ENCODE peak calls at places on chromosomes 3 and 15, in six cellular contexts. One of them, this sample, is unnamed.
A peak's percentile ranks its signal among the peaks of the same experiment; 100 is the strongest.

GRCh38 chr15:77075528-77075927 is 4.6 kb upstream of the TSPAN3 start:
- DNase-seq in body of pancreas: peak; percentile 18
- DNase-seq in psoas muscle: no peak
- DNase-seq in choroid plexus epithelial cell: no peak
- DNase-seq in dorsolateral prefrontal cortex: no peak
- DNase-seq in suprapubic skin: no peak
- DNase-seq in this sample: no peak

GRCh38 chr15:100762913-100763627 is 116.6 kb upstream of the ALDH1A3 start:
- DNase-seq in body of pancreas: no peak
- DNase-seq in psoas muscle: no peak
- DNase-seq in choroid plexus epithelial cell: no peak
- DNase-seq in dorsolateral prefrontal cortex: no peak
- DNase-seq in suprapubic skin: no peak
- DNase-seq in this sample: no peak

GRCh38 chr15:98000249-98001203 is 40.0 kb downstream of the ARRDC4 start:
- DNase-seq in body of pancreas: no peak
- DNase-seq in psoas muscle: no peak
- DNase-seq in choroid plexus epithelial cell: peak; percentile 5
- DNase-seq in dorsolateral prefrontal cortex: no peak
- DNase-seq in suprapubic skin: no peak
- DNase-seq in this sample: peak; percentile 12

GRCh38 chr3:117964814-117965213 is 1069.8 kb downstream of the IGSF11 start:
- DNase-seq in body of pancreas: peak; percentile 40
- DNase-seq in psoas muscle: no peak
- DNase-seq in choroid plexus epithelial cell: no peak
- DNase-seq in dorsolateral prefrontal cortex: no peak
- DNase-seq in suprapubic skin: no peak
- DNase-seq in this sample: no peak

GRCh38 chr3:41162981-41163380 is 36.3 kb upstream of the CTNNB1 start:
- DNase-seq in body of pancreas: no peak
- DNase-seq in psoas muscle: no peak
- DNase-seq in choroid plexus epithelial cell: no peak
- DNase-seq in dorsolateral prefrontal cortex: no peak
- DNase-seq in suprapubic skin: no peak
- DNase-seq in this sample: no peak

GRCh38 chr3:30343067-30343831 is 263.2 kb upstream of the TGFBR2 start:
- DNase-seq in body of pancreas: no peak
- DNase-seq in psoas muscle: no peak
- DNase-seq in choroid plexus epithelial cell: no peak
- DNase-seq in dorsolateral prefrontal cortex: no peak
- DNase-seq in suprapubic skin: no peak
- DNase-seq in this sample: no peak

GRCh38 chr15:59157398-59157797 is 49.2 kb upstream of the LDHAL6B start:
- DNase-seq in body of pancreas: no peak
- DNase-seq in psoas muscle: no peak
- DNase-seq in choroid plexus epithelial cell: no peak
- DNase-seq in dorsolateral prefrontal cortex: no peak
- DNase-seq in suprapubic skin: no peak
- DNase-seq in this sample: no peak

GRCh38 chr3:126422571-126423091 is 27.9 kb downstream of the CFAP100 start:
- DNase-seq in body of pancreas: no peak
- DNase-seq in psoas muscle: no peak
- DNase-seq in choroid plexus epithelial cell: no peak
- DNase-seq in dorsolateral prefrontal cortex: no peak
- DNase-seq in suprapubic skin: no peak
- DNase-seq in this sample: no peak

GRCh38 chr3:39025222-39025970 is 26.3 kb downstream of the SCN11A start:
- DNase-seq in body of pancreas: no peak
- DNase-seq in psoas muscle: no peak
- DNase-seq in choroid plexus epithelial cell: no peak
- DNase-seq in dorsolateral prefrontal cortex: no peak
- DNase-seq in suprapubic skin: no peak
- DNase-seq in this sample: peak; percentile 7

GRCh38 chr15:56286213-56286612 is 42.5 kb upstream of the RFX7 start:
- DNase-seq in body of pancreas: no peak
- DNase-seq in psoas muscle: no peak
- DNase-seq in choroid plexus epithelial cell: no peak
- DNase-seq in dorsolateral prefrontal cortex: no peak
- DNase-seq in suprapubic skin: no peak
- DNase-seq in this sample: no peak

GRCh38 chr3:30645077-30645476 is 38.7 kb downstream of the TGFBR2 start:
- DNase-seq in body of pancreas: no peak
- DNase-seq in psoas muscle: no peak
- DNase-seq in choroid plexus epithelial cell: no peak
- DNase-seq in dorsolateral prefrontal cortex: no peak
- DNase-seq in suprapubic skin: no peak
- DNase-seq in this sample: no peak

GRCh38 chr3:145182196-145182911 is 978.6 kb downstream of the PLOD2 start:
- DNase-seq in body of pancreas: no peak
- DNase-seq in psoas muscle: no peak
- DNase-seq in choroid plexus epithelial cell: no peak
- DNase-seq in dorsolateral prefrontal cortex: no peak
- DNase-seq in suprapubic skin: no peak
- DNase-seq in this sample: peak; percentile 48

GRCh38 chr3:189121088-189121487 is 50.7 kb upstream of the TPRG1 start:
- DNase-seq in body of pancreas: no peak
- DNase-seq in psoas muscle: no peak
- DNase-seq in choroid plexus epithelial cell: no peak
- DNase-seq in dorsolateral prefrontal cortex: no peak
- DNase-seq in suprapubic skin: no peak
- DNase-seq in this sample: no peak

GRCh38 chr3:27610800-27611199 is 111.3 kb downstream of the EOMES start:
- DNase-seq in body of pancreas: no peak
- DNase-seq in psoas muscle: no peak
- DNase-seq in choroid plexus epithelial cell: no peak
- DNase-seq in dorsolateral prefrontal cortex: no peak
- DNase-seq in suprapubic skin: no peak
- DNase-seq in this sample: no peak

GRCh38 chr15:50116477-50116876 is 2.6 kb downstream of the ATP8B4 start:
- DNase-seq in body of pancreas: peak; percentile 25
- DNase-seq in psoas muscle: no peak
- DNase-seq in choroid plexus epithelial cell: peak; percentile 41
- DNase-seq in dorsolateral prefrontal cortex: no peak
- DNase-seq in suprapubic skin: no peak
- DNase-seq in this sample: peak; percentile 39

GRCh38 chr3:128922804-128923459 is 43.5 kb downstream of the ACAD9 start:
- DNase-seq in body of pancreas: no peak
- DNase-seq in psoas muscle: no peak
- DNase-seq in choroid plexus epithelial cell: no peak
- DNase-seq in dorsolateral prefrontal cortex: no peak
- DNase-seq in suprapubic skin: peak; percentile 28
- DNase-seq in this sample: no peak

GRCh38 chr15:46555547-46555946 is 920.7 kb downstream of the SQOR start:
- DNase-seq in body of pancreas: no peak
- DNase-seq in psoas muscle: no peak
- DNase-seq in choroid plexus epithelial cell: no peak
- DNase-seq in dorsolateral prefrontal cortex: no peak
- DNase-seq in suprapubic skin: no peak
- DNase-seq in this sample: no peak

GRCh38 chr3:196563721-196564225 is 4.6 kb downstream of the WDR53 start:
- DNase-seq in body of pancreas: no peak
- DNase-seq in psoas muscle: no peak
- DNase-seq in choroid plexus epithelial cell: peak; percentile 66
- DNase-seq in dorsolateral prefrontal cortex: no peak
- DNase-seq in suprapubic skin: no peak
- DNase-seq in this sample: peak; percentile 28

GRCh38 chr15:63041982-63042878 is at the start of gene TPM1:
- DNase-seq in body of pancreas: peak; percentile 86
- DNase-seq in psoas muscle: peak; percentile 92
- DNase-seq in choroid plexus epithelial cell: peak; percentile 90
- DNase-seq in dorsolateral prefrontal cortex: peak; percentile 65
- DNase-seq in suprapubic skin: peak; percentile 87
- DNase-seq in this sample: peak; percentile 95

GRCh38 chr15:29139540-29140459 is 129.8 kb downstream of the NSMCE3 start:
- DNase-seq in body of pancreas: peak; percentile 51
- DNase-seq in psoas muscle: peak; percentile 52
- DNase-seq in choroid plexus epithelial cell: peak; percentile 63
- DNase-seq in dorsolateral prefrontal cortex: peak; percentile 48
- DNase-seq in suprapubic skin: no peak
- DNase-seq in this sample: peak; percentile 27

GRCh38 chr15:26889298-26889898 is 22.5 kb downstream of the GABRA5 start:
- DNase-seq in body of pancreas: peak; percentile 68
- DNase-seq in psoas muscle: no peak
- DNase-seq in choroid plexus epithelial cell: peak; percentile 86
- DNase-seq in dorsolateral prefrontal cortex: peak; percentile 43
- DNase-seq in suprapubic skin: no peak
- DNase-seq in this sample: peak; percentile 68

GRCh38 chr3:76365284-76365683 is 579.9 kb upstream of the ZNF717 start:
- DNase-seq in body of pancreas: no peak
- DNase-seq in psoas muscle: no peak
- DNase-seq in choroid plexus epithelial cell: peak; percentile 43
- DNase-seq in dorsolateral prefrontal cortex: no peak
- DNase-seq in suprapubic skin: no peak
- DNase-seq in this sample: no peak

GRCh38 chr3:76362643-76363042 is 577.3 kb upstream of the ZNF717 start:
- DNase-seq in body of pancreas: no peak
- DNase-seq in psoas muscle: no peak
- DNase-seq in choroid plexus epithelial cell: no peak
- DNase-seq in dorsolateral prefrontal cortex: no peak
- DNase-seq in suprapubic skin: no peak
- DNase-seq in this sample: no peak

GRCh38 chr3:76369170-76369569 is 583.8 kb upstream of the ZNF717 start:
- DNase-seq in body of pancreas: no peak
- DNase-seq in psoas muscle: no peak
- DNase-seq in choroid plexus epithelial cell: peak; percentile 82
- DNase-seq in dorsolateral prefrontal cortex: no peak
- DNase-seq in suprapubic skin: no peak
- DNase-seq in this sample: peak; percentile 21

GRCh38 chr3:76370749-76371148 is 585.4 kb upstream of the ZNF717 start:
- DNase-seq in body of pancreas: no peak
- DNase-seq in psoas muscle: no peak
- DNase-seq in choroid plexus epithelial cell: peak; percentile 34
- DNase-seq in dorsolateral prefrontal cortex: no peak
- DNase-seq in suprapubic skin: no peak
- DNase-seq in this sample: no peak

DNA sequence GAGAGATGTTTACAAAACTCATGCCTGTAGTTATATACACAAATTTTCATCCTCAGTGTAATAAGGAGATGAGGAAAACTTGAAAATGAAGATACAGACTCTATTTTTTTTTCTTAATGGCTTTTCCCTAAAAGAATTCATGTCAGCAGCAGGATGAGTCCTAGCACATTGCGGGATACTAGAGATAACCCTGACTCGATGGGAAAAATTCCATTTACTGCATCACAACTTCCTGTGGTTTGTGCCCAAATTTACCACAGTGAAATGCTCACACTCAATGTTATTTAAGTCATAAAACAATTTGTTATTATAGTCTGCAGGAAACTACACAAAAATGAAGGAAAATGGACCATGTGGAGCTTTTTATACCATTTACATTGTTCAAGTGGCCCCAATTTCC is 581.9 kb upstream of the ZNF717 start:
- DNase-seq in body of pancreas: no peak
- DNase-seq in psoas muscle: no peak
- DNase-seq in choroid plexus epithelial cell: peak; percentile 75
- DNase-seq in dorsolateral prefrontal cortex: no peak
- DNase-seq in suprapubic skin: no peak
- DNase-seq in this sample: peak; percentile 65
- TF ChIP-seq CTCF in body of pancreas: no peak
- TF ChIP-seq CTCF in psoas muscle: no peak
- TF ChIP-seq CTCF in choroid plexus epithelial cell: no peak
- TF ChIP-seq CTCF in dorsolateral prefrontal cortex: no peak
- TF ChIP-seq CTCF in suprapubic skin: no peak
- TF ChIP-seq CTCF in this sample: no peak

DNA sequence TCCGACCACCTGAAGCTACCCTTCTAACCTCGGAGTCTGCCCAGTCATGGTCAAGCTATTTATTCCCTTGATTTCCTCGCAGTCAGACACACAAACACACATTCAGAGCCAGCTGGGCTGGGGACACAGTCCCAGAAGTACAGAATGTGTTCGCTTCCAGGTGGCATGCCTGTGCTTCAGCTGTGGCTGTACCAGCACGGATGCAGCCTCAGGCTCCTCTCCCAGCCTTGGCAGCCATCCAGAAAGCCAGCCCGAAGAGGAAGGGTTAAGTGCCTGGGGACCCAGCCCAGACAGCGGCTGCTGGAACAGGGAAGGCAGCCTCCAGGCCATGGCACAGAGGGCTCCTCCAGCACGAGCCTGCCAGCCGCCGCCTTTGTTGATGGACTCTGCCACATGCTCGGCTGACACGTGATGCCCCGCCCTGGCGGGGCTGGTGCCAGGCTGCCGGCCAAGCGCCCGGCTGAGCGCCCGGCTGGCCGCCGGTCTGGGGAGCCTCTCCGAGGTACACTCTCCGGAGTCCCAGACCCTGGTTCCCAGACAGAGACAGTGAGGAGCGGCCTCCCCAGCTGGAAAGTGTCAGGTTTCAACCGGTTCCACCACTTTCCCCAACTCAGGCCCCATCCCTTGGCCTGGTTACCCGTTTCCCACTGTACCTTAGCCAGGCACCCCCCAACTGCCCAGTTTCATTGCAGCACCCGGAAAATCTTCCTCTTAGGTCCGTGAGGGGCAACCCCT is 5.4 kb downstream of the BMF start:
- DNase-seq in body of pancreas: peak; percentile 91
- DNase-seq in psoas muscle: peak; percentile 96
- DNase-seq in choroid plexus epithelial cell: peak; percentile 76
- DNase-seq in dorsolateral prefrontal cortex: peak; percentile 77
- DNase-seq in suprapubic skin: peak; percentile 94
- DNase-seq in this sample: peak; percentile 92
- H3K4me3 ChIP-seq in body of pancreas: no peak overlapping the region
- H3K4me3 ChIP-seq in psoas muscle: peak overlapping the region; percentile 39
- H3K4me3 ChIP-seq in choroid plexus epithelial cell: no peak overlapping the region
- H3K4me3 ChIP-seq in dorsolateral prefrontal cortex: peak overlapping the region; percentile 31
- H3K4me3 ChIP-seq in suprapubic skin: peak overlapping the region; percentile 16
- H3K4me3 ChIP-seq in this sample: peak overlapping the region; percentile 4

DNA sequence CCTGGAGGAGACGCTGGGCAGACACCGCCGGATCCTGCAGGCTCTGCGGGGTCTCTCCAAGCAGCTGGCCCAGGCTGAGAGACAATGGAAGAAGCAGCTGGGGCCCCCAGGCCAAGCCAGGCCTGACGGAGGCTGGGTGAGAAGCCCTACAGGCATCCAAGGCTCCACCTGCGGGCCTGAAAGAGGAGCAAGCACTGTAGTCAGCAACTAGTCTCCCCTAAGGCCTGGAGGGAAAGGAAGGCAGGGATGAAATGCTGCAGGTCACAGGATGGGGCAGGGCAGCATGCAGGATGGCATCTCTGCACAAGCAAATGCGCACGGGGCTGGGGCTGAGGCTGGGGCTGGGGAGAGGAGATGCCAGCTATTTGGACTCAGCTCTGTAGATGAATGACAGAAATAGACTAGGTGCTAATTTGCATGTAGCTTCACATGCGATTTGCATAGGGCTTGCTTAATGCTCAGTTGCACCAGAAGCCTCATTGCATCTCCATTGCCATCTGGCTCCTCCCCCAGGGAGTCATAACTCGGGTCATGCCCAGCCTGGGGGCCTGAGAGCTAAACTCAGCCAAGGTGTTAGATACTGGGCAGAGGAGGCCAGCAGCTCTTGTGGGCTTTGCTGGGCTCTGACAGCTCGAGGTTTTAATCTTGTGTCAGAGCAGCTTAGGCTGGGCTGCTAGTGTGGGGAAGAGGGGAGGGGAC is 5.2 kb upstream of the CPLX3 start:
- DNase-seq in body of pancreas: no peak
- DNase-seq in psoas muscle: no peak
- DNase-seq in choroid plexus epithelial cell: no peak
- DNase-seq in dorsolateral prefrontal cortex: no peak
- DNase-seq in suprapubic skin: no peak
- DNase-seq in this sample: no peak
- TF ChIP-seq CTCF in body of pancreas: no peak
- TF ChIP-seq CTCF in psoas muscle: no peak
- TF ChIP-seq CTCF in choroid plexus epithelial cell: no peak
- TF ChIP-seq CTCF in dorsolateral prefrontal cortex: no peak
- TF ChIP-seq CTCF in suprapubic skin: no peak
- TF ChIP-seq CTCF in this sample: no peak

GRCh38 chr15:65100427-65100826 is 14.6 kb downstream of the UBAP1L start:
- DNase-seq in body of pancreas: no peak
- DNase-seq in psoas muscle: no peak
- DNase-seq in choroid plexus epithelial cell: no peak
- DNase-seq in dorsolateral prefrontal cortex: no peak
- DNase-seq in suprapubic skin: peak; percentile 63
- DNase-seq in this sample: no peak
- H3K4me3 ChIP-seq in body of pancreas: no peak overlapping the region
- H3K4me3 ChIP-seq in psoas muscle: no peak overlapping the region
- H3K4me3 ChIP-seq in choroid plexus epithelial cell: no peak overlapping the region
- H3K4me3 ChIP-seq in dorsolateral prefrontal cortex: no peak overlapping the region
- H3K4me3 ChIP-seq in suprapubic skin: no peak overlapping the region
- H3K4me3 ChIP-seq in this sample: no peak overlapping the region

This sample was measured in fibroblast of villous mesenchyme.